ENCODE peak calls at places on chromosomes 2 and 18, in seven cellular contexts. Z is GDM1, T is neuronal stem cell, A is kidney tubule cell, J is iris pigment epithelial cell, Q is NCI-H446 treated with DMSO at 0.1 percent for 48 hours, F is NCI-H2029. P is an unnamed sample.
A peak's percentile ranks its signal among the peaks of the same experiment; 100 is the strongest.

GRCh38 chr2:177192788-177193187 is 19.8 kb upstream of the HNRNPA3 start:
- DNase-seq in Z (no peak), T (no peak), A (no peak), J (no peak), Q (no peak), F (no peak), P (no peak)

GRCh38 chr18:30302181-30302580 is 740.4 kb downstream of the DSC3 start:
- DNase-seq in Z (no peak), T (no peak), A (no peak), J (no peak), Q (no peak), F (no peak), P (no peak)

GRCh38 chr2:57693965-57694364 is 352.6 kb upstream of the VRK2 start:
- DNase-seq in Z (no peak), T (no peak), A (no peak), J (no peak), Q (no peak), F (no peak), P (no peak)

GRCh38 chr2:201806442-201806841 is at the start of gene CDK15:
- DNase-seq in Z (no peak), T (no peak), A (peak; percentile 50), J (peak; percentile 70), Q (no peak), F (no peak), P (no peak)

GRCh38 chr18:1976484-1976883 is 594.8 kb downstream of the METTL4 start:
- DNase-seq in Z (no peak), T (no peak), A (no peak), J (no peak), Q (no peak), F (no peak), P (no peak)

GRCh38 chr2:74719066-74719465 is 65.0 kb downstream of the SEMA4F start:
- DNase-seq in Z (no peak), T (no peak), A (no peak), J (no peak), Q (no peak), F (no peak), P (no peak)

GRCh38 chr2:98912221-98912851 is 23.7 kb downstream of the CRACDL start:
- DNase-seq in Z (no peak), T (no peak), A (peak; percentile 89), J (peak; percentile 88), Q (peak; percentile 21), F (peak; percentile 87), P (no peak)

GRCh38 chr2:151315381-151315903 is 26.0 kb upstream of the NMI start:
- DNase-seq in Z (no peak), T (no peak), A (no peak), J (peak; percentile 58), Q (no peak), F (no peak), P (no peak)

GRCh38 chr2:224268441-224268840 is 133.5 kb downstream of the FAM124B start:
- DNase-seq in Z (no peak), T (no peak), A (peak; percentile 49), J (peak; percentile 93), Q (peak; percentile 71), F (no peak), P (no peak)

GRCh38 chr2:75523313-75524275 is 37.1 kb downstream of the EVA1A start:
- DNase-seq in Z (no peak), T (no peak), A (peak; percentile 94), J (peak; percentile 92), Q (no peak), F (no peak), P (no peak)

GRCh38 chr2:24253303-24253919 is 78.6 kb downstream of the FAM228A start:
- DNase-seq in Z (no peak), T (no peak), A (no peak), J (peak; percentile 43), Q (no peak), F (no peak), P (no peak)

GRCh38 chr2:10281891-10282290 is 20.8 kb upstream of the HPCAL1 start:
- DNase-seq in Z (no peak), T (no peak), A (no peak), J (no peak), Q (no peak), F (no peak), P (no peak)

GRCh38 chr2:74576830-74577229 is 22.3 kb downstream of the DOK1 start:
- DNase-seq in Z (peak; percentile 87), T (no peak), A (no peak), J (peak; percentile 77), Q (no peak), F (no peak), P (peak; percentile 89)

GRCh38 chr2:127011796-127012195 is 95.2 kb downstream of the BIN1 start:
- DNase-seq in Z (no peak), T (no peak), A (no peak), J (no peak), Q (no peak), F (no peak), P (no peak)

GRCh38 chr2:45957533-45958227 is 306.2 kb downstream of the PRKCE start:
- DNase-seq in Z (no peak), T (no peak), A (no peak), J (no peak), Q (no peak), F (no peak), P (no peak)

GRCh38 chr2:71461304-71461671 is 7.9 kb downstream of the DYSF start:
- DNase-seq in Z (no peak), T (no peak), A (no peak), J (no peak), Q (no peak), F (no peak), P (no peak)

GRCh38 chr2:239523944-239524310 is 123.1 kb upstream of the HDAC4 start:
- DNase-seq in Z (no peak), T (no peak), A (no peak), J (peak; percentile 3), Q (no peak), F (no peak), P (peak; percentile 50)

P was measured in KBM-7.